ENCODE peak calls at places on chromosomes 6 and 20, in ten cellular contexts. S is AG04450; K is stomach; E is CD8-positive, alpha-beta T cell; Q is tibial artery; F is lower leg skin; L is fibroblast of the aortic adventitia; M is brain microvascular endothelial cell; J is AG09309; R is bronchial epithelial cell. W is an unnamed sample.

GRCh38 chr6:122043421-122043820 is 356.0 kb upstream of the HSF2 start:
- DNase-seq in R (no peak), Q (no peak), J (no peak), L (peak), K (no peak), M (no peak), S (no peak), F (no peak), E (no peak), W (no peak)

GRCh38 chr6:108285381-108285780 is 9.5 kb upstream of the AFG1L start:
- DNase-seq in S (no peak), F (no peak), K (no peak), M (no peak), L (no peak), J (no peak), E (no peak), Q (no peak), R (no peak), W (no peak)

GRCh38 chr20:24487648-24488047 is 18.2 kb downstream of the SYNDIG1 start:
- DNase-seq in M (no peak), S (no peak), E (no peak), F (no peak), L (no peak), R (no peak), K (no peak), Q (no peak), J (no peak), W (no peak)

GRCh38 chr6:116447496-116448011 is 13.6 kb upstream of the CALHM6 start:
- DNase-seq in K (no peak), M (peak), F (no peak), Q (peak), S (peak), E (no peak), R (peak), J (peak), L (peak), W (no peak)

GRCh38 chr6:33380272-33380981 is 11.2 kb upstream of the KIFC1 start:
- DNase-seq in K (no peak), E (no peak), L (no peak), J (no peak), F (no peak), S (no peak), Q (no peak), R (peak), M (no peak), W (no peak)

GRCh38 chr6:41643899-41644269 is 5.6 kb downstream of the MDFI start:
- DNase-seq in F (no peak), Q (no peak), J (no peak), L (no peak), R (no peak), E (no peak), K (no peak), S (no peak), M (no peak), W (no peak)

GRCh38 chr6:87250019-87250418 is 72.4 kb upstream of the SMIM8 start:
- DNase-seq in K (no peak), L (no peak), M (no peak), J (no peak), R (no peak), F (no peak), S (no peak), E (no peak), Q (no peak), W (no peak)

GRCh38 chr6:53294095-53294494 is 54.7 kb downstream of the ELOVL5 start:
- DNase-seq in F (no peak), E (peak), J (no peak), Q (no peak), R (no peak), S (no peak), M (no peak), L (peak), K (no peak), W (no peak)

GRCh38 chr6:107491791-107492674 is 2.1 kb downstream of the SOBP start:
- DNase-seq in E (no peak), J (peak), L (peak), K (no peak), Q (peak), F (no peak), S (no peak), R (no peak), M (peak), W (no peak)

GRCh38 chr20:47857142-47857993 is 72.1 kb upstream of the SULF2 start:
- DNase-seq in S (no peak), Q (peak), J (no peak), M (no peak), L (peak), K (no peak), F (no peak), R (peak), E (no peak), W (peak)

GRCh38 chr6:119035459-119035858 is 43.0 kb downstream of the FAM184A start:
- DNase-seq in S (no peak), J (no peak), M (no peak), E (no peak), F (no peak), L (no peak), K (no peak), R (no peak), Q (no peak), W (no peak)

GRCh38 chr6:43669050-43669921 is 18.3 kb downstream of the MRPS18A start:
- DNase-seq in R (peak), L (peak), E (no peak), M (no peak), Q (peak), F (no peak), K (peak), S (no peak), J (no peak), W (no peak)

GRCh38 chr6:43669922-43670622 is 17.5 kb downstream of the MRPS18A start:
- DNase-seq in M (no peak), E (no peak), R (peak), K (no peak), Q (no peak), J (no peak), F (no peak), L (no peak), S (no peak), W (peak)

GRCh38 chr6:43670623-43670986 is 17.0 kb downstream of the MRPS18A start:
- DNase-seq in J (no peak), L (no peak), R (no peak), E (no peak), M (no peak), F (no peak), S (no peak), Q (no peak), K (no peak), W (no peak)

GRCh38 chr6:43671801-43672690 is 15.5 kb downstream of the MRPS18A start:
- DNase-seq in S (no peak), J (no peak), M (no peak), F (no peak), R (no peak), E (no peak), L (peak), Q (no peak), K (peak), W (no peak)

DNA sequence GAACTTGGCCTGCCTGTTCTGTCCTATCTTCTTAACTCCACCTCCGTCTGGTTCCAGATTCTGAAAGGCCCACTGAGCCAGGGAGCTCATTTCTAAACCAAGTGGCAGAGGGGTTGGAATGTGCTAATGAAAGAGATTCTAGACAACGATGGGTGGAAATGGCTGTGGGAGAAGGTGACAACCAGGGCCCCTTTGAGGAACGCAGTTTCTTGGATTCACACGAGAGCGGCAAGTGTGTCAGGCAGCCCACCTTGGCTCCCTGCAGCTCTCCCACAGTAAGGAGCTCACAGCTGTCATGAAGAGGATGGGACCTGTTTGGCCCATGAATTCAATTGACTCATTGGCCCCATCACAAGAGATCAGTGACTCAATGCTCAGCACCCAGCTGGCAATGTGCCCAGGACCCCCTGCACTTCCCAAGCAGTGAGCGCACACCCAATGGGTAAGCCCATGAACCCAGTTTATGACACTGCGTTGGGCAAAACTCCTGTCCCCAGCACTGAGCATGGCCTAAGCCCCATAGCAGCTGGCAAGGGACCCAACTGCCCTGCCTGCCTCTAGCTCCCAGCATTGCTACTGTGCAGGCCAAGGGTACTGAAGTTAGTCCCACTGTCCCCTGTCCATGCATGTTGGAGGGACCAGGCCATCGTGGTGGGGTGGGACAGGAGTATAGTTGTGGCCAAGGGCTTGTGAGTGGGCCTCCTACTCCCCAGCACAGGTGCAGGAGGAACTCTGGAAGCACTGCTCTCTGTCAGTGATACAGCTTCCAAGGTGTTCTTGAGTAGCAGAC is 16.4 kb downstream of the MRPS18A start:
- DNase-seq in K (no peak), S (no peak), E (no peak), Q (no peak), M (no peak), J (no peak), R (no peak), F (no peak), L (no peak), W (no peak)
- TF ChIP-seq CTCF in K (no peak), S (no peak), E (no peak), Q (no peak), M (no peak), J (no peak), R (no peak), F (no peak), L (no peak), W (no peak)

DNA sequence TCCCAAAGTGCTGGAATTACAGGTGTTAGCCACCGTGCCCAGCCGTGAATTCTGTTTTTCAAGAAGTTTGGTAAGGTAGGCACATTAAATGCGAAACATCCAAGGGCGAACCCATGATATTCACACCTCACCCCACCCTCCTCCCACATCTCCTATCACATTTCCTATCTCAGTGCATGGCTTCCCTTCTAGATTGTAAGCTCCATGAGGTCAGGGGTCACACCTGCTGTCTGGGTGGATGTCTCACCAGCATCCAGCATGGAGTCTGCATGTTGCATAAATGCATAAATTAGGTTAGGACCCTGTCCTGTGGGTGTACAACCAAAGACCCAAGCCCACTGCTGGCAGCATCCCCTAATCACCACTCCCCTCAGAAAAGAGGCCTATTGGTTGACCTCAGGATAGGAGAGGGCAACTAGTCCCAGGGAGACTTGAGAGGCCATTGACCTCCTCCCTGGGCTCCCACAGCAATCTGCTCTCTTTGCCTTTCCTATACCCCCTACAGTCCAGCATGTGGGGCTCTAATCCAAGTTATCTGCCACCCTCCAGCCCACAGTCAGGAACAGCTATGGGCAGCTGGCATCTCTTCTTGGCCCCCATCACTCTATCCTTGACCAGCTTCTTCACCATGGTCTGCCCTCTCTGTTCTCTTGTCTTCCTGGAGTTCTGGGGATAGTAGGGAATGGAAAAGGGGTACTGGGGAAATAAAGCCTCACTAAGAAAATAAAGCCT is 4.2 kb downstream of the PRRT1 start:
- DNase-seq in Q (no peak), J (no peak), F (no peak), K (no peak), L (no peak), S (no peak), R (no peak), E (no peak), M (no peak), W (no peak)
- TF ChIP-seq CTCF in Q (no peak), J (no peak), F (no peak), K (no peak), L (no peak), S (no peak), R (no peak), E (no peak), M (no peak), W (no peak)

DNA sequence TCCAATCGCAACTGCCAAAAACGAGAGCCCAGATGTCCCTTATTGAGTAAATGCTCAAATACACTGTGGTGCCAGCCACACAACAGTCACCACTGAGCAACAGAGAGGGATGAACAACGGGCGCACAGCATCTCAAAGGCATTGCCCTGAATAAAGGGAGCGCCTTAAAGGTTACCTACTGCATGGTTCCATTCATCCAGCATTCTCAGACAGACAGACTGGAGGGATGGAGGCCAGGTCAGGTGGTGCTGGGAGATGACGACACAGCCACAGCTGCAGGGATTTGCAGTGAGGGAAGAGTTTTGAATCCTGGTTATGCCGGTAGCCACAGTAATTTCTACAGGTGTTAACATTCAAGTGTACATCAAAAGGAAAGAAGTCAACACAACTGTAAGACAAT is 615.5 kb upstream of the AGPAT4 start:
- DNase-seq in S (no peak), M (no peak), R (no peak), E (no peak), Q (no peak), J (no peak), K (no peak), F (no peak), L (no peak), W (no peak)
- TF ChIP-seq CTCF in S (no peak), M (no peak), R (no peak), E (no peak), Q (no peak), J (no peak), K (no peak), F (no peak), L (no peak), W (no peak)

GRCh38 chr20:46708172-46708860 is 1.1 kb upstream of the SLC2A10 start:
- DNase-seq in E (no peak), L (no peak), M (no peak), Q (no peak), J (no peak), S (no peak), R (peak), K (peak), F (no peak), W (no peak)

GRCh38 chr20:46710149-46710913 is 882 bp downstream of the SLC2A10 start:
- DNase-seq in F (no peak), K (no peak), Q (no peak), J (no peak), M (no peak), S (no peak), L (peak), R (no peak), E (no peak), W (no peak)

GRCh38 chr20:46712056-46712636 is 2.7 kb downstream of the SLC2A10 start:
- DNase-seq in E (no peak), S (no peak), R (no peak), J (no peak), L (no peak), K (no peak), M (no peak), F (no peak), Q (no peak), W (no peak)

GRCh38 chr20:46709055-46709458 is 392 bp upstream of the SLC2A10 start:
- DNase-seq in E (no peak), M (no peak), F (no peak), J (no peak), S (no peak), L (no peak), Q (no peak), R (peak), K (peak), W (no peak)

DNA sequence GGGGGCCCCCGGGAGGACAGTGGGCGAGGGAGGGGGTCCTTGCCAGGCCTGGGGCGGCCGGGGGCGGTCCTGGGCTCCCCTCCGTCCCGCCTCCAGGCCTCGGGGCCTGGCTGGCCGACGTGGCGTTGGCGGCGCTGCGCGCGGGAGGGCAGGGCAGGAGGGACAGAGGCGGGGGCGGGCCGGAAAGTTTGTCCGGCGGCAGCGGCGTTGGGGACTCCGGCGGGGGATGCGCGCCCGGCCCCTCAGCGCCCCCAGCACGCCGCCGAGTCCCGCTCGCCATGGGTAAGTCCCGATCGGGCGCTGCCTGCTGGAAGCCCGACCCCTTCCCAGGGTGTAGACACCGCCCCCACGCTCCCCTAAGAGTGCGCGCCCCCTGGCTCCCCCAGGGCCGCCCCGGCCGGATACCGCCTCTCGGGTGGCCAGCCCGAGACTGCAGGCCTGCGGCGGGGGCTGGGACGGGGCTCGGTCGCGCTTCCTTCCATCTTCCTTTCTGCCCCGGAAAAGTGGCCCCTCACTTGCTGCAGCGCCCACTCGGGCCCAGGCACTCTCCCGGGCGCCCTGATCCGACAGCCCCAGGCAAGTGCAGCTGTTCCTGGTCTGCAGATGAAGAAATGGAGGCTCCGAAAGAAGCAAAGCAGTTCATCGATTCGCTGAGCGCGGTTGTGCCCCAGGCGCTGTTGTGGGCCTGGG is at the start of gene SLC2A10:
- DNase-seq in S (no peak), R (no peak), F (no peak), Q (peak), M (peak), K (peak), L (peak), J (no peak), E (no peak), W (no peak)
- TF ChIP-seq CTCF in S (peak), R (no peak), F (no peak), Q (no peak), M (no peak), K (no peak), L (peak), J (peak), E (no peak), W (no peak)

DNA sequence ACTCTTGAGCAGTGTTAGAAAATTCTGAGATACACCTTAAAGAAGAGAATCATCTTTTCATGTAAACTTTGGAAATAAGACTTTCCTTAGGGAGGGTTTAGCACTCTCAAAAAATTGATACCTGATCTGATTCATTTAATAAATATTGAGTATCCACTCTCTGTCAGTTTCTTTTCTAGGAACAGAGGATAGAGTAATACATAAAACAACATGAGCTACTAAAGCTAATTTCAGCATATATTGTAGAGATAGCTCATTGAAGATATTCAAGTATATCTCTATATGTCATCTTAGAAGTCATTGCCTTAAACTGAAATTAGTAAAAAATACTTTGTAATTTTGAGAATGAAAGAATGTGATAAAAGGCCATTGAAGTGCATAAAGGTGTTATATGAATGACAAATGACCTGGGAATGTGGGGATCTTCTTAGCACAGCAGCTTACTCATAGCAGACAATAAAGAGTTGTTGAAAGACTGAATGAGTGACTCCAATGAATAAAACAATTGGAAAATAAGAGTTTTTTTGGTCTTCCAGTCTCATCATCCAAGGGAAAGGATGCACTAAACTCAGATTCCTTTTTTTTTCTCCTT is 29.2 kb downstream of the RHAG start:
- DNase-seq in Q (no peak), K (no peak), S (no peak), L (no peak), R (peak), M (no peak), J (no peak), F (no peak), E (no peak), W (no peak)
- TF ChIP-seq CTCF in Q (no peak), K (no peak), S (no peak), L (no peak), R (no peak), M (no peak), J (no peak), F (no peak), E (peak), W (no peak)

GRCh38 chr6:170226647-170227046 is 64.2 kb downstream of the DLL1 start:
- DNase-seq in J (no peak), S (no peak), L (no peak), K (no peak), M (no peak), E (no peak), F (no peak), Q (no peak), R (no peak), W (no peak)

GRCh38 chr6:170223718-170224693 is 66.9 kb downstream of the DLL1 start:
- DNase-seq in J (no peak), F (no peak), L (no peak), Q (no peak), M (no peak), R (no peak), K (no peak), E (no peak), S (no peak), W (no peak)

GRCh38 chr6:170222498-170223471 is 68.1 kb downstream of the DLL1 start:
- DNase-seq in K (no peak), R (peak), Q (peak), F (no peak), E (no peak), L (no peak), M (no peak), J (no peak), S (no peak), W (no peak)

GRCh38 chr6:170225852-170226417 is 64.9 kb downstream of the DLL1 start:
- DNase-seq in Q (no peak), K (peak), F (peak), L (no peak), R (peak), E (no peak), M (no peak), S (no peak), J (no peak), W (no peak)

GRCh38 chr6:170224694-170225660 is 65.9 kb downstream of the DLL1 start:
- DNase-seq in Q (no peak), S (no peak), E (no peak), K (peak), F (peak), R (peak), M (no peak), J (no peak), L (no peak), W (no peak)
- TF ChIP-seq CTCF in Q (no peak), S (no peak), E (no peak), K (no peak), F (no peak), R (no peak), M (no peak), J (no peak), L (no peak), W (no peak)

GRCh38 chr20:60009826-60010616 is 51.8 kb downstream of the CDH26 start:
- DNase-seq in S (no peak), J (no peak), R (no peak), L (no peak), Q (no peak), F (peak), E (no peak), K (no peak), M (no peak), W (no peak)
- TF ChIP-seq CTCF in S (peak), J (peak), R (peak), L (no peak), Q (no peak), F (no peak), E (no peak), K (no peak), M (no peak), W (no peak)

DNA sequence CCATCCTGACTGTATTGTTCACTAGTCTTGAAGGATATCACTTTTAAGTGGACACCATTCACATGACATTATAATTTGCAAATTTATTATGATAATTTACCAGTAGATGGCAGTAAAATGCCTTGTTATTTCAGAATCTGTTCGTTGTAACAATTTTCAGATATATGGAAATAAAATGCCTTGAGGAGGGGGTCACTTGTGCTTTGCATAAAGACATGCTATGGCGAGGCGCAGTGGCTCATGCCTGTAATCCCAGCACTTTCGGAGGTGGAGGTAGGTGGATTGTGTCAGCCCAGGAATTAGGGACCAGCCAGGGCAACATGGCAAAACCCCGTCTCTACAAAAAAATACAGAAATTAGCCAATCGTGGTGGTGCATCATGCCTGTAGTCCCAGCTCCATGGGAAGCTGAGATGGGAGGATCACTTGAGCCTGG is 9.0 kb upstream of the NCOA6 start:
- DNase-seq in F (no peak), Q (no peak), L (peak), S (no peak), J (no peak), K (no peak), E (no peak), M (no peak), R (peak), W (peak)
- TF ChIP-seq CTCF in F (no peak), Q (peak), L (peak), S (peak), J (peak), K (no peak), E (peak), M (peak), R (peak), W (no peak)

W was measured in GM20000.